ENCODE peak calls at places on chromosome 13, in five cellular contexts. S is heart left ventricle, N is ovary, T is GM23338, J is gastrocnemius medialis. U is an unnamed sample.
A peak's percentile ranks its signal among the peaks of the same experiment; 100 is the strongest.

GRCh38 chr13:107553838-107554237 is 661.5 kb downstream of the LIG4 start:
- DNase-seq in S (no peak), N (no peak), T (no peak), J (no peak), U (no peak)

GRCh38 chr13:36674337-36675212 is 755 bp downstream of the SERTM1 start:
- DNase-seq in S (no peak), N (no peak), T (peak; percentile 45), J (no peak), U (no peak)

GRCh38 chr13:50589651-50590054 is 253.8 kb downstream of the DLEU7 start:
- DNase-seq in S (no peak), N (no peak), T (no peak), J (no peak), U (no peak)

GRCh38 chr13:113422790-113423189 is 30.5 kb downstream of the ADPRHL1 start:
- DNase-seq in S (peak; percentile 27), N (no peak), T (no peak), J (no peak), U (no peak)

GRCh38 chr13:106038752-106039151 is 496.7 kb downstream of the EFNB2 start:
- DNase-seq in S (no peak), N (no peak), T (no peak), J (no peak), U (no peak)

GRCh38 chr13:44734204-44734707 is 158.1 kb upstream of the TSC22D1 start:
- DNase-seq in S (peak; percentile 75), N (no peak), T (no peak), J (peak; percentile 98), U (no peak)

GRCh38 chr13:27622881-27623280 is 1.2 kb downstream of the POLR1D start:
- DNase-seq in S (no peak), N (no peak), T (no peak), J (no peak), U (no peak)

GRCh38 chr13:60158321-60158801 is 5.4 kb downstream of the DIAPH3 start:
- DNase-seq in S (no peak), N (no peak), T (peak; percentile 37), J (no peak), U (no peak)

GRCh38 chr13:27270594-27271520 is at the start of gene RASL11A:
- DNase-seq in S (peak; percentile 94), N (peak; percentile 89), T (peak; percentile 95), J (peak; percentile 71), U (peak; percentile 44)

GRCh38 chr13:97124237-97124636 is 97.9 kb upstream of the MBNL2 start:
- DNase-seq in S (no peak), N (no peak), T (no peak), J (no peak), U (no peak)

GRCh38 chr13:97121894-97122293 is 100.2 kb upstream of the MBNL2 start:
- DNase-seq in S (no peak), N (no peak), T (no peak), J (no peak), U (no peak)

GRCh38 chr13:97120976-97121375 is 101.2 kb upstream of the MBNL2 start:
- DNase-seq in S (no peak), N (no peak), T (no peak), J (no peak), U (no peak)

GRCh38 chr13:97119899-97120745 is 102.0 kb upstream of the MBNL2 start:
- DNase-seq in S (no peak), N (no peak), T (no peak), J (no peak), U (no peak)

DNA sequence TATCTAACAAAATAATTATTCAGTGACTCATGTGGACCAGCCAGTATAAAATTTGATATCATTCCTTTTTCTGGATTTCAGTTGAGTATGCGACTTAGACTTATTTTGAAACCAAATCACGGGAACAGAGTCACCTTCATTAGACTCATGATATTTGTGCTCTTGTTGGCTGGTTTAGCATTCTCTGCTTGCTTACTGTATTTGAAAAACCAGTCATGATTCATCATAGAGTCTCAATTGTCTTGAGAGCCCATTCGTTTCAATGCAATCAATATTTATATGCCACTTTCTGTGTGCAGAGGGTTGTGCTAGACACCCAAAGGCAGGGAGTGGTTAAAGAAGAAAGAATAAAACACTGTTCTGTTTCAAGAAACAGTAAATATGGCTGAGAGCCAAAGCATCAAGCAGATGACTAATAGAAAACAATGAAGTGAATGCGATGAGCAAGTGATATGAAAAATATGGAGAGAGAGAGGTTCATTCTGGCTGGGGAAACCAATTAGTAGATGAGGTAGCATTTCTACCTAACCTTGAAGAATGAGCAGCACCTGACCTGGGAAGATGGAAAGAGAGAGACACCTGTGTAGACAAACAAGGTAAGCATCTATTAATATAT is 99.6 kb upstream of the MBNL2 start:
- DNase-seq in S (no peak), N (no peak), T (no peak), J (no peak), U (no peak)
- H3K27ac ChIP-seq in S (no peak overlapping the region), N (no peak overlapping the region), T (no peak overlapping the region), J (peak overlapping the region; percentile 35), U (no peak overlapping the region)

DNA sequence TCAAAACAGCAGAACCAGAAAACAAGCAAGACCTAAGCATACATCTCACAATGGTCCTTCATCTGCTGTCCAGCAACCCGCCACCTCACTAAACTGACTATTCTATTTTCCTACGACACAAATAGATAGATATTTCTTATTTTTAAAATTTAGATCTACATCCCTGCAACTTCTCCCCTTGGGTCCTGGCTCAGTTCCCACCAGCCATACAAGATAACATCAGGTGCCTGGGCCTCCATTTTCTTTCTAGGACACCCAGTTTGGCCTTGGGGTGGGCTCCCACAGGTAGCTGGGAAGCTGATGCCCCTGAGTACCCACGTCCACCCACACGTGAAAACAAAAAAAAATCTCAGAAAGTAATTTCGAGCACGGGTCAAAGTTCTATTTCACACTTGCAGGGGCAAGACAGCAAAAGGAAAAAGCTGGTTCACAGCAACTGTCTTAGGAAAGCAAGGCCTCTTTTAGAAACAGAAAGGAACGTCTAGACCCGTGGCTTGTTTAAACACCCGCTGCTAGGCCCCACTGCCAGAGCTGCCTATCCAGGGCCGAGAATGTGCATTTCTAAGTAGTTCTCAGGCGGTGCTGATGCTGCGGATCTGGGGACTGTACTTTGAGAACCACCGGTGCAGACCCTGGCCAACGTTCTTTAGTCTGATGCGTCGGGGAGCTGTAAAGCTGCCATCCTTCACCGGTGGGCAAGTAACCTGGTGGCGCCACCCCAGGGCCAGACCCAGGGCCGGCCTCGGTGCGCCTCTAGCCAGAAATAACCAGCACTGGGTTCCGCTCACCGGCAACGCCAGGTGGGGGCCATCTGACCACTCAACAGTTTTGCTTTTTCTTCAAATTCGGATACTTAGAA is 47.3 kb downstream of the TGDS start:
- DNase-seq in S (peak; percentile 72), N (peak; percentile 43), T (peak; percentile 80), J (peak; percentile 41), U (peak; percentile 5)
- TF ChIP-seq CTCF in S (no peak), N (no peak), T (peak; percentile 54), J (no peak), U (peak; percentile 11)

DNA sequence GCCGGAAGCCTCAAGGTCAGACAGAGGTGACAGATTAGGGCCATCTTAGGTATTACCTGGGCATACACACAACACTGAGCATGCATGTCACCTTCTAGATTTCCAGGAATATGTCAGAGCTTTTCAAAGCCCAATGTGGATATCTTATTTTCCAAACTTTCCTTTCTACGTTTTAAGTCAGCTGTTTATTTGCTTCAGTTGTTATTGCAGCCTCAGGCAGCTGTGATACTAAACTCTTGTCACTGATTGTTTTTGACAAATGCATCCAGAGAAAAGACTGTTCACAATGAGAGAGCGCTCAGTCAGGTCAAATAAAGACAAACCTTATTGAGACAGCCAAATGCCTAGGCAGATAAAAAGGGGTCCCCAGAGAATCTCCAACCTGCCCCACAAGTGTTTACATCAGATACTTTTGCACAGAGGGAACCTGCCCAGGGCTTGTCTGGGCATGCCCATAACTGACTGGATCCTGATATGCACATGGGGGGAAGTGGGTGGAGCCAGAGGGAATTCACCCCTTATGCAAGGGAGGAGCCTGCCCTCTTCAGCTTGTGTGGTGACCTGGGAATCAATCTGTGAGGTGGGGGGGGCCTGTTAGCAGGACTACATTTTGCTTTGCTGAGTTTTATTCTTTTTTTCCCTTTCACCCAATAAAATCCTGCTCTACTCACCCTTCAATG is 28.5 kb downstream of the MED4 start:
- DNase-seq in S (no peak), N (no peak), T (no peak), J (no peak), U (no peak)
- H3K36me3 ChIP-seq in S (peaks cover 49% of the 10 kb centered on the region), N (no peaks in the 10 kb centered on the region), T (peaks cover 55% of the 10 kb centered on the region), J (peaks cover 56% of the 10 kb centered on the region), U (peaks cover 23% of the 10 kb centered on the region)

GRCh38 chr13:33126909-33127607 is 110.8 kb downstream of the KL start:
- DNase-seq in S (peak; percentile 69), N (no peak), T (no peak), J (peak; percentile 67), U (no peak)
- H3K27ac ChIP-seq in S (peak overlapping the region; percentile 78), N (no peak overlapping the region), T (no peak overlapping the region), J (peak overlapping the region; percentile 78), U (peak overlapping the region; percentile 65)

DNA sequence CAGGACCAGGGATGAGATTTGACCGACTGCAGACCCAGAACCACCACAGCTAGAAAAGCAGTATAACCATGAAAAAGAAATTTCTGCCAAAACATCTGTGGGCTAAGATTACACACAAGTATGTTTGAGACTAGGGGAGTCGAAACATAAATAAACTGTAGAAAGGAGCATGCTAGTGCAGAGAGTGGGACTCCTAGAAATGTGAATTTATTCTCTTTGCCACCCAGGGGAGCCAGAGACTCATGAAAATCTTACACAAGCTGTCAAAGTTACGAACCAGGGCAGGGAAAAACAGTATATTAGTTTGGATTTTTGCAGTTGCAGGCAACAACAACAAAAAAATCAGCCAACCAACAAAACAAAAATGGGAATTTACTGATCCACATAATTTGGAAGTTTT is 12.3 kb upstream of the HSPH1 start:
- DNase-seq in S (no peak), N (no peak), T (no peak), J (no peak), U (no peak)
- TF ChIP-seq CTCF in S (no peak), N (no peak), T (peak; percentile 20), J (no peak), U (no peak)

DNA sequence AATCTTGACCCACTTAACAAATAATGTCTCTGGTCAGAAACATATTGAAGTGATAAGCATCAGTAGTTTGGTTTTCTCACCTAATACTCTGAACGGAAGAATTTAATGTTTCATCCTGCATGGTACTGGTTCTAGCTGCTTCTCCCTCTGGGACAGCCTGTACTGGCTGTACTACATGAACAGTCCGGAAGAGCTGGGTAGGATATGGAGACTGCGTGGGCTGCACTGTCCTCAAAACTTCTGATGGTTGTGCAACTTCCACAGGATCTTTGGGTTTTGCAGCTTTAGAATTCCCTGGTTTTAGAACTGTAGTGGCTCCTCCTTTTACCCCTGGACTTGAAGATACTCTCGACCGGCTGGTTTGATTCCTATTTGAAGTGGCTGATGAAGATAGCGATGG is 78.3 kb downstream of the ELF1 start:
- DNase-seq in S (no peak), N (no peak), T (no peak), J (no peak), U (no peak)
- H3K36me3 ChIP-seq in S (peaks cover 89% of the 10 kb centered on the region), N (no peaks in the 10 kb centered on the region), T (no peaks in the 10 kb centered on the region), J (peaks cover 46% of the 10 kb centered on the region), U (no peaks in the 10 kb centered on the region)